ENCODE peak calls at places on chromosome 17, in five cellular contexts. E is neural crest cell, W is cardiac fibroblast, S is foreskin fibroblast, F is fibroblast of lung. J is an unnamed sample.
A peak's percentile ranks its signal among the peaks of the same experiment; 100 is the strongest.

GRCh38 chr17:35965272-35965671 is 16.0 kb downstream of the CCL16 start:
- DNase-seq in E (no peak), W (no peak), S (no peak), F (no peak), J (no peak)

GRCh38 chr17:46736100-46736499 is 82.4 kb downstream of the WNT3 start:
- DNase-seq in E (no peak), W (no peak), S (no peak), F (no peak), J (no peak)

GRCh38 chr17:57465551-57465950 is 209.2 kb downstream of the MSI2 start:
- DNase-seq in E (no peak), W (no peak), S (no peak), F (peak; percentile 50), J (no peak)

GRCh38 chr17:56149266-56150036 is 3.8 kb upstream of the ANKFN1 start:
- DNase-seq in E (no peak), W (no peak), S (no peak), F (no peak), J (no peak)

GRCh38 chr17:7428557-7428956 is at the start of gene SPEM3:
- DNase-seq in E (no peak), W (no peak), S (no peak), F (no peak), J (no peak)

GRCh38 chr17:9899280-9900018 is 5.6 kb downstream of the RCVRN start:
- DNase-seq in E (no peak), W (no peak), S (no peak), F (no peak), J (no peak)

GRCh38 chr17:1636732-1637285 is 8.2 kb upstream of the SLC43A2 start:
- DNase-seq in E (no peak), W (no peak), S (no peak), F (no peak), J (no peak)

GRCh38 chr17:46978489-46979022 is 497 bp downstream of the RPRML start:
- DNase-seq in E (no peak), W (no peak), S (no peak), F (no peak), J (peak; percentile 44)

GRCh38 chr17:7654832-7655540 is 4.3 kb downstream of the ATP1B2 start:
- DNase-seq in E (no peak), W (peak; percentile 42), S (no peak), F (peak; percentile 22), J (no peak)

GRCh38 chr17:39186481-39187002 is 10.9 kb downstream of the CACNB1 start:
- DNase-seq in E (no peak), W (no peak), S (no peak), F (no peak), J (no peak)

GRCh38 chr17:47949951-47950350 is 7.7 kb downstream of the PRR15L start:
- DNase-seq in E (no peak), W (no peak), S (no peak), F (no peak), J (no peak)

GRCh38 chr17:20171741-20172377 is 162.7 kb downstream of the SPECC1 start:
- DNase-seq in E (no peak), W (no peak), S (no peak), F (peak; percentile 81), J (no peak)

GRCh38 chr17:55238931-55239297 is 25.8 kb upstream of the HLF start:
- DNase-seq in E (no peak), W (no peak), S (no peak), F (no peak), J (peak; percentile 29)

GRCh38 chr17:12632785-12633184 is 32.9 kb upstream of the MYOCD start:
- DNase-seq in E (no peak), W (no peak), S (no peak), F (no peak), J (no peak)

GRCh38 chr17:50396261-50397110 is 837 bp downstream of the LRRC59 start:
- DNase-seq in E (no peak), W (peak; percentile 76), S (peak; percentile 42), F (peak; percentile 70), J (no peak)

GRCh38 chr17:73630531-73630930 is 13.7 kb downstream of the SDK2 start:
- DNase-seq in E (peak; percentile 48), W (no peak), S (no peak), F (no peak), J (no peak)

GRCh38 chr17:11898526-11899235 is 98.6 kb downstream of the ZNF18 start:
- DNase-seq in E (no peak), W (no peak), S (no peak), F (no peak), J (no peak)

GRCh38 chr17:81685108-81685507 is 1.3 kb downstream of the HGS start:
- DNase-seq in E (no peak), W (peak; percentile 82), S (peak; percentile 76), F (peak; percentile 76), J (no peak)

GRCh38 chr17:50551433-50551815 is 4.5 kb downstream of the SPATA20 start:
- DNase-seq in E (no peak), W (no peak), S (no peak), F (no peak), J (no peak)

GRCh38 chr17:72125226-72125651 is 4.4 kb downstream of the SOX9 start:
- DNase-seq in E (no peak), W (no peak), S (no peak), F (peak; percentile 65), J (no peak)

GRCh38 chr17:75557075-75557851 is 30.3 kb upstream of the MYO15B start:
- DNase-seq in E (no peak), W (peak; percentile 6), S (peak; percentile 5), F (peak; percentile 45), J (no peak)

GRCh38 chr17:73901661-73902415 is 257.6 kb upstream of the SDK2 start:
- DNase-seq in E (peak; percentile 53), W (no peak), S (no peak), F (no peak), J (no peak)

GRCh38 chr17:7204335-7204734 is 15.3 kb downstream of the DLG4 start:
- DNase-seq in E (no peak), W (no peak), S (no peak), F (no peak), J (no peak)

GRCh38 chr17:83099086-83099540 is 19.7 kb downstream of the METRNL start:
- DNase-seq in E (no peak), W (no peak), S (no peak), F (no peak), J (no peak)

GRCh38 chr17:40450175-40450574 is 6.9 kb downstream of the IGFBP4 start:
- DNase-seq in E (no peak), W (peak; percentile 69), S (no peak), F (no peak), J (peak; percentile 73)
- TF ChIP-seq CTCF in E (peak; percentile 57), W (peak; percentile 74), S (peak; percentile 54), F (peak; percentile 43), J (peak; percentile 31)

GRCh38 chr17:68679882-68680281 is 78.7 kb upstream of the FAM20A start:
- DNase-seq in E (no peak), W (no peak), S (no peak), F (no peak), J (no peak)
- TF ChIP-seq CTCF in E (no peak), W (no peak), S (no peak), F (no peak), J (no peak)

GRCh38 chr17:63434951-63435571 is 11.0 kb downstream of the CYB561 start:
- DNase-seq in E (no peak), W (peak; percentile 52), S (peak; percentile 43), F (peak; percentile 53), J (no peak)
- TF ChIP-seq CTCF in E (no peak), W (no peak), S (peak; percentile 20), F (no peak), J (no peak)

GRCh38 chr17:18987862-18988545 is 16.6 kb downstream of the FAM83G start:
- DNase-seq in E (no peak), W (no peak), S (no peak), F (no peak), J (no peak)

GRCh38 chr17:18985475-18985874 is 19.1 kb downstream of the FAM83G start:
- DNase-seq in E (no peak), W (no peak), S (no peak), F (no peak), J (no peak)

GRCh38 chr17:18988546-18989173 is 15.9 kb downstream of the FAM83G start:
- DNase-seq in E (no peak), W (no peak), S (no peak), F (no peak), J (no peak)

GRCh38 chr17:18986541-18987229 is 17.9 kb downstream of the FAM83G start:
- DNase-seq in E (no peak), W (no peak), S (no peak), F (no peak), J (no peak)

GRCh38 chr17:18987230-18987610 is 17.3 kb downstream of the FAM83G start:
- DNase-seq in E (no peak), W (no peak), S (no peak), F (no peak), J (no peak)
- TF ChIP-seq CTCF in E (no peak), W (no peak), S (no peak), F (no peak), J (no peak)

DNA sequence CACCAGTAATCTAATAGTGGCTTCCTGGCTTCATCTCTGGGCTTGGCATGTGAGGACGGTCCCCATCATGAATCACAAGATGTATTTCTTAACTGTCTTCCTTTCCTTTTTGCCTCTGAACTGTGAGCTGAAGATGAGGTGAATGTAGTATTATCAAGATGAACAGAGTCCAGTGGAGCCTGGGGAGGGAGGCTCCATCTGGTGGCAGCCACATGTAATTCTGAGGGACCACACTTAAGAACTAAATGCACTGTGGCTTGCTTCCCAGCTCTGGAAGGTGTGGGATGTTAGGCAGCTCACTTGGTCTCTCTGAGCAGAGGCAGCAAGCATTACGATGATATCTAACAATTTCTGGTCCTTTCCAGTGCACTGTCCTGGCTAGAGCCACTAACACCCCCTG is 354.9 kb upstream of the ASIC2 start:
- DNase-seq in E (peak; percentile 15), W (peak; percentile 20), S (no peak), F (peak; percentile 7), J (peak; percentile 13)
- TF ChIP-seq CTCF in E (peak; percentile 74), W (peak; percentile 22), S (peak; percentile 44), F (peak; percentile 12), J (peak; percentile 30)

GRCh38 chr17:77916771-77917481 is 41.6 kb upstream of the TNRC6C start:
- DNase-seq in E (no peak), W (no peak), S (no peak), F (no peak), J (no peak)

GRCh38 chr17:77919276-77919675 is 39.2 kb upstream of the TNRC6C start:
- DNase-seq in E (no peak), W (no peak), S (no peak), F (no peak), J (no peak)

GRCh38 chr17:77916284-77916683 is 42.2 kb upstream of the TNRC6C start:
- DNase-seq in E (no peak), W (no peak), S (no peak), F (no peak), J (no peak)

GRCh38 chr17:77915594-77916021 is 42.9 kb upstream of the TNRC6C start:
- DNase-seq in E (no peak), W (no peak), S (no peak), F (no peak), J (no peak)

GRCh38 chr17:77914440-77915254 is 43.9 kb upstream of the TNRC6C start:
- DNase-seq in E (no peak), W (no peak), S (no peak), F (peak; percentile 8), J (no peak)
- TF ChIP-seq CTCF in E (no peak), W (no peak), S (no peak), F (no peak), J (no peak)

GRCh38 chr17:59859444-59860025 is 33.2 kb downstream of the TUBD1 start:
- DNase-seq in E (no peak), W (peak; percentile 84), S (no peak), F (peak; percentile 54), J (no peak)
- TF ChIP-seq CTCF in E (peak; percentile 75), W (peak; percentile 52), S (peak; percentile 47), F (peak; percentile 41), J (no peak)

GRCh38 chr17:565506-565905 is 149.1 kb downstream of the VPS53 start:
- DNase-seq in E (peak; percentile 2), W (no peak), S (no peak), F (no peak), J (no peak)
- TF ChIP-seq CTCF in E (no peak), W (peak; percentile 8), S (no peak), F (no peak), J (no peak)

J was measured in GM20000.